ENCODE peak calls at places on chromosomes 1 and 21, in five cellular contexts. Y is stimulated activated CD8-positive, alpha-beta memory T cell treated with anti-CD3 and anti-CD28 coated beads, Interleukin-7, amount 100 ng/mL, for 1 hour; B is breast epithelium; S is AG08395; J is activated effector memory CD4-positive, alpha-beta T cell treated with anti-CD3 and anti-CD28 coated beads, Interleukin-2, amount 50 U/mL, for 16 hours. A is an unnamed sample.
A peak's percentile ranks its signal among the peaks of the same experiment; 100 is the strongest.

GRCh38 chr1:56249244-56249643 is 330.1 kb downstream of the PLPP3 start:
- DNase-seq in Y (no peak), B (no peak), S (no peak), J (no peak), A (no peak)

GRCh38 chr1:177219458-177220390 is 49.0 kb downstream of the BRINP2 start:
- DNase-seq in Y (no peak), B (no peak), S (no peak), J (no peak), A (no peak)

GRCh38 chr21:33642896-33643657 is 776 bp downstream of the ITSN1 start:
- DNase-seq in Y (no peak), B (no peak), S (peak; percentile 9), J (peak; percentile 63), A (no peak)

GRCh38 chr1:61086245-61086644 is 3.9 kb downstream of the NFIA start:
- DNase-seq in Y (no peak), B (no peak), S (no peak), J (no peak), A (no peak)

GRCh38 chr1:230507671-230508407 is 81.7 kb upstream of the PGBD5 start:
- DNase-seq in Y (no peak), B (no peak), S (peak; percentile 40), J (no peak), A (no peak)

GRCh38 chr1:61956774-61957173 is 214.5 kb downstream of the PATJ start:
- DNase-seq in Y (no peak), B (no peak), S (no peak), J (no peak), A (no peak)

GRCh38 chr1:47688631-47689296 is 250.9 kb downstream of the FOXD2 start:
- DNase-seq in Y (no peak), B (no peak), S (no peak), J (peak; percentile 25), A (peak; percentile 19)

GRCh38 chr1:6948416-6948815 is 163.2 kb downstream of the CAMTA1 start:
- DNase-seq in Y (no peak), B (no peak), S (no peak), J (no peak), A (no peak)

GRCh38 chr1:7770620-7770938 is 517 bp upstream of the VAMP3 start:
- DNase-seq in Y (no peak), B (no peak), S (peak; percentile 10), J (no peak), A (no peak)

GRCh38 chr1:204426035-204426436 is 14.4 kb upstream of the PPP1R15B start:
- DNase-seq in Y (no peak), B (no peak), S (peak; percentile 74), J (no peak), A (no peak)

GRCh38 chr1:24118410-24119242 is 6.7 kb upstream of the MYOM3 start:
- DNase-seq in Y (no peak), B (no peak), S (no peak), J (no peak), A (no peak)

GRCh38 chr1:180542113-180542512 is 16.7 kb upstream of the OVAAL start:
- DNase-seq in Y (no peak), B (peak; percentile 32), S (peak; percentile 36), J (no peak), A (no peak)

GRCh38 chr1:17258758-17259130 is 9.8 kb downstream of the PADI3 start:
- DNase-seq in Y (no peak), B (no peak), S (no peak), J (no peak), A (no peak)

GRCh38 chr1:51729156-51729823 is 112.4 kb downstream of the OSBPL9 start:
- DNase-seq in Y (peak; percentile 77), B (peak; percentile 93), S (peak; percentile 70), J (peak; percentile 97), A (peak; percentile 98)

GRCh38 chr1:230827081-230827681 is 41.1 kb downstream of the C1orf198 start:
- DNase-seq in Y (no peak), B (no peak), S (no peak), J (no peak), A (no peak)

GRCh38 chr1:200033511-200034261 is 6.2 kb downstream of the NR5A2 start:
- DNase-seq in Y (no peak), B (no peak), S (no peak), J (no peak), A (no peak)

GRCh38 chr1:234943801-234944402 is 184.7 kb downstream of the TOMM20 start:
- DNase-seq in Y (no peak), B (no peak), S (no peak), J (peak; percentile 24), A (no peak)

GRCh38 chr1:208445710-208446702 is 201.8 kb upstream of the PLXNA2 start:
- DNase-seq in Y (no peak), B (no peak), S (no peak), J (no peak), A (no peak)

GRCh38 chr1:77282187-77282865 is 507 bp downstream of the AK5 start:
- DNase-seq in Y (no peak), B (no peak), S (peak; percentile 56), J (peak; percentile 70), A (peak; percentile 42)

GRCh38 chr21:43331962-43332458 is 94.9 kb downstream of the SIK1 start:
- DNase-seq in Y (no peak), B (peak; percentile 80), S (peak; percentile 24), J (no peak), A (no peak)

GRCh38 chr21:41506526-41507520 is 1.1 kb downstream of the TMPRSS2 start:
- DNase-seq in Y (no peak), B (peak; percentile 60), S (no peak), J (no peak), A (no peak)

A was measured in RWPE2.